ENCODE peak calls at places on chromosome 16, in four cellular contexts. B is Calu3, D is NCI-H1092, A is T-helper 1 cell. G is an unnamed sample.

GRCh38 chr16:5257462-5257861 is 159.9 kb upstream of the EEF2KMT start:
- DNase-seq in A (no peak), D (no peak), B (no peak), G (no peak)

GRCh38 chr16:49499018-49499785 is 125.6 kb downstream of the C16orf78 start:
- DNase-seq in B (no peak), A (no peak), D (no peak), G (no peak)

GRCh38 chr16:81350306-81350615 is 35.5 kb downstream of the GAN start:
- DNase-seq in D (no peak), B (no peak), A (no peak), G (peak)

GRCh38 chr16:4015275-4015990 is 100.8 kb downstream of the ADCY9 start:
- DNase-seq in D (no peak), B (peak), A (no peak), G (peak)

GRCh38 chr16:5490499-5490898 is 392.9 kb upstream of the EEF2KMT start:
- DNase-seq in D (no peak), B (peak), A (no peak), G (peak)

GRCh38 chr16:20904507-20905079 is 4.0 kb downstream of the LYRM1 start:
- DNase-seq in B (peak), D (no peak), A (no peak), G (peak)

GRCh38 chr16:13940397-13940933 is 20.5 kb downstream of the ERCC4 start:
- DNase-seq in B (no peak), A (no peak), D (no peak), G (peak)

GRCh38 chr16:57093845-57094564 is 1.6 kb downstream of the CPNE2 start:
- DNase-seq in D (no peak), B (no peak), A (no peak), G (peak)

GRCh38 chr16:75550211-75550662 is 5.8 kb downstream of the TMEM231 start:
- DNase-seq in A (no peak), D (no peak), B (peak), G (peak)